ENCODE peak calls at places on chromosomes 16 and 17, in four cellular contexts. One of them, this sample, is unnamed.

GRCh38 chr16:10752843-10753523 is 9.3 kb downstream of the NUBP1 start:
- DNase-seq in H1: no peak
- DNase-seq in HepG2: no peak
- DNase-seq in GM12878: peak
- DNase-seq in this sample: no peak

GRCh38 chr16:65249768-65250167 is 127.9 kb upstream of the CDH11 start:
- DNase-seq in H1: no peak
- DNase-seq in HepG2: no peak
- DNase-seq in GM12878: no peak
- DNase-seq in this sample: no peak

GRCh38 chr17:17518951-17519350 is 22.8 kb upstream of the RASD1 start:
- DNase-seq in H1: no peak
- DNase-seq in HepG2: no peak
- DNase-seq in GM12878: no peak
- DNase-seq in this sample: no peak

GRCh38 chr17:17712268-17712924 is 31.1 kb downstream of the RAI1 start:
- DNase-seq in H1: no peak
- DNase-seq in HepG2: no peak
- DNase-seq in GM12878: peak
- DNase-seq in this sample: peak

GRCh38 chr17:70047619-70048018 is 27.4 kb upstream of the KCNJ16 start:
- DNase-seq in H1: no peak
- DNase-seq in HepG2: no peak
- DNase-seq in GM12878: no peak
- DNase-seq in this sample: no peak

GRCh38 chr17:72358465-72358864 is 237.6 kb downstream of the SOX9 start:
- DNase-seq in H1: no peak
- DNase-seq in HepG2: no peak
- DNase-seq in GM12878: no peak
- DNase-seq in this sample: no peak

GRCh38 chr17:18267927-18268711 is 7.7 kb downstream of the MIEF2 start:
- DNase-seq in H1: no peak
- DNase-seq in HepG2: no peak
- DNase-seq in GM12878: no peak
- DNase-seq in this sample: no peak

GRCh38 chr17:72122668-72123495 is 2.1 kb downstream of the SOX9 start:
- DNase-seq in H1: peak
- DNase-seq in HepG2: peak
- DNase-seq in GM12878: no peak
- DNase-seq in this sample: no peak

GRCh38 chr17:1197781-1198490 is 18.2 kb upstream of the ABR start:
- DNase-seq in H1: no peak
- DNase-seq in HepG2: no peak
- DNase-seq in GM12878: peak
- DNase-seq in this sample: peak

GRCh38 chr17:15293558-15293957 is 28.4 kb upstream of the PMP22 start:
- DNase-seq in H1: no peak
- DNase-seq in HepG2: no peak
- DNase-seq in GM12878: no peak
- DNase-seq in this sample: no peak

GRCh38 chr17:82296511-82297279 is 20.7 kb downstream of the CD7 start:
- DNase-seq in H1: no peak
- DNase-seq in HepG2: no peak
- DNase-seq in GM12878: no peak
- DNase-seq in this sample: no peak

GRCh38 chr16:84194018-84194417 is 3.1 kb downstream of the ADAD2 start:
- DNase-seq in H1: no peak
- DNase-seq in HepG2: no peak
- DNase-seq in GM12878: no peak
- DNase-seq in this sample: no peak

GRCh38 chr17:80754846-80755245 is 210.2 kb downstream of the RPTOR start:
- DNase-seq in H1: no peak
- DNase-seq in HepG2: no peak
- DNase-seq in GM12878: no peak
- DNase-seq in this sample: no peak

GRCh38 chr17:67381925-67382257 is 4.8 kb downstream of the PITPNC1 start:
- DNase-seq in H1: no peak
- DNase-seq in HepG2: no peak
- DNase-seq in GM12878: no peak
- DNase-seq in this sample: no peak

GRCh38 chr16:4703906-4704305 is 10.5 kb downstream of the NUDT16L1 start:
- DNase-seq in H1: no peak
- DNase-seq in HepG2: no peak
- DNase-seq in GM12878: no peak
- DNase-seq in this sample: no peak

GRCh38 chr16:83792391-83792790 is 15.4 kb upstream of the HSBP1 start:
- DNase-seq in H1: no peak
- DNase-seq in HepG2: no peak
- DNase-seq in GM12878: no peak
- DNase-seq in this sample: no peak

GRCh38 chr17:75250009-75250471 is 11.4 kb downstream of the GGA3 start:
- DNase-seq in H1: no peak
- DNase-seq in HepG2: no peak
- DNase-seq in GM12878: peak
- DNase-seq in this sample: peak

GRCh38 chr16:1175566-1176279 is 22.8 kb downstream of the CACNA1H start:
- DNase-seq in H1: no peak
- DNase-seq in HepG2: peak
- DNase-seq in GM12878: no peak
- DNase-seq in this sample: no peak

GRCh38 chr16:71350821-71351557 is 7.5 kb upstream of the CALB2 start:
- DNase-seq in H1: no peak
- DNase-seq in HepG2: no peak
- DNase-seq in GM12878: no peak
- DNase-seq in this sample: no peak

GRCh38 chr17:3814361-3814760 is 13.4 kb upstream of the ITGAE start:
- DNase-seq in H1: no peak
- DNase-seq in HepG2: no peak
- DNase-seq in GM12878: no peak
- DNase-seq in this sample: no peak

DNA sequence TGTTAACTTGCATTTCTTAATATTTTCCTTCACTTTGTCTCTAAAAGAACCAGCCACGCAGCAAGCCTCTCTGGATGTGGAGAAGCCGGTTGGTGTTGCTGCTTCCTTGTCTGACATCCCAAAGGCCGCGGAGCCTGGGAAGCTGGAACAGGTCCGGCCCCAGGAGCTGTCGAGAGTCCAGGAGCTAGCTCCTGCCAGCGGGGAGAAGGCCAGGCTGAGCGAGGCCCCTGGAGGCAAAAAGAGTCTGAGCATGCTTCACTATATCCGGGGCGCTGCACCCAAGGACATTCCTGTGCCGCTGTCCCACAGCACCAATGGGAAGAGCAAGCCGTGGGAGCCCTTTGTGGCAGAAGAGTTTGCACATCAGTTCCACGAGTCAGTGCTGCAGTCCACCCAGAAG is 22.8 kb downstream of the GINS2 start:
- DNase-seq in H1: no peak
- DNase-seq in HepG2: no peak
- DNase-seq in GM12878: no peak
- DNase-seq in this sample: no peak
- TF ChIP-seq TAF1 in H1: no peak
- TF ChIP-seq TAF1 in HepG2: no peak
- TF ChIP-seq TAF1 in GM12878: no peak
- TF ChIP-seq TAF1 in this sample: no peak

GRCh38 chr17:63790057-63790456 is 16.1 kb downstream of the DDX42 start:
- DNase-seq in H1: no peak
- DNase-seq in HepG2: no peak
- DNase-seq in GM12878: no peak
- DNase-seq in this sample: no peak
- TF ChIP-seq TAF1 in H1: no peak
- TF ChIP-seq TAF1 in HepG2: no peak
- TF ChIP-seq TAF1 in GM12878: no peak
- TF ChIP-seq TAF1 in this sample: no peak

DNA sequence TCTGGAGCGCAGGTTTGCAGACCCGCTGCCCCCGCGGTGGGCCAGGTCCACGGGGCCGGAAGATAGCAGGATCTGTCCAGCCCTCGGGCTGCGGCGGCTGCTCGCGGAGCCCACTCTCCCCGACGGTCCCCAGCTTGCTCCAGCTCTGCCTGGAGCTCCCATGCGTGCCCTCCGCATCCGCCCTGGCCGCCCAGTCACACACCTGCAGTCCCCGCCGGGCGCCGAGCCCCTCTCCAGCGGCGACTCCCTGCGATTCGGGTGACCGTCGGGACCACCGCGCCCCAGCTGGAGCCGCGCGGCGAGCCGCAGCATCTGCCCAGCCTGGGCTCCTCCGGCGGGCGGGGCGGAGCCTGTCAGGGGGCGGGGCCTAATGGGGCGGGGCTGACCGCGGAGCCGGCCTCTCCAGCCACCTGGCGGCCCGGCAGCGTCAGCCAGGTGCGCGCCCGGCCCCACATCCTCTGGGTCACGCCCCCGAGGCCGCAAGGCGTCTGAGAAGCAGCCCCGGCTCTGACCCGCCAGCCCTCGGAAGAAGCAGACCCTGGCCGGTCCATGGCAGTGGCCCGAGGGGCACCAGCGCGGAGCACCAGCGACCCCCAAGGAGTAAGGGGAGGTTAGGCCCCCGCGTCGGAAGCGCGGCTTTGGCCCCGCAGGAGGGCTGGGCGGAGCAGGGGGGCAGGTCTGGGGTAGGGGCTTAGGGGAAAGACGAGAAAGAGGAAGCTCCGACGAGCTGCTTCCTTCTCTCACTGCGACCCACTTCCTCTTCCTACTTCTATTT is at the start of gene PIK3R5:
- DNase-seq in H1: peak
- DNase-seq in HepG2: no peak
- DNase-seq in GM12878: no peak
- DNase-seq in this sample: peak
- TF ChIP-seq TAF1 in H1: peak
- TF ChIP-seq TAF1 in HepG2: no peak
- TF ChIP-seq TAF1 in GM12878: peak
- TF ChIP-seq TAF1 in this sample: peak

DNA sequence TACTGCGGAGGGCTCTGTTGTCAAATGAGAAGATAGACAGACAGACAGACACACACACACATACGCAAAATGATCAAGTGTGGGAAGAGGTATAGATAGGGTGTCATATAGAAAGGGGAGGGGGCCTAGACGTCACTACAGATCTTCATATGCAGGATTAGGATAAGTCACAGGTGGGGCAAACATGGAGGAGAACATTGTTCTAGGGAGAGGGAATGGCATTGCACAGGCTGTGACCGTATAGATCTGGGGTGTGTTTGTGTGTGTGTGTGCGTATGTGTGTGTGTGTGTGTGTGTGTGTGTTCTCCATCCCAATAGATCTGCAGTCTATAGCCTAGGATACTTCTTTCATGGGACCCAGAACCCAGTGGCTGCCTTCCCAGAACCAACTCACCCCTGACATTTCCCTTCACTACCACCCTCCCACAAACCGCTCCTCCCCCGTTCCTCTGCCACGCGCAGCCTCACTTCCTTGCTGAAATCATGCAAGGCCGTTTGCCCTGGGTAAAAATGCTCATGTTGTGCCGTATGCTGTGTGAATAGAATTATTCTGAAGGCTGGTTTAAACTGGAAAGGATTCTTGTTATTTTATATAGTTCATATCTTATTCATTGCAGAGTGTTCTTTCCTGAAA is 50.5 kb upstream of the CCL1 start:
- DNase-seq in H1: no peak
- DNase-seq in HepG2: no peak
- DNase-seq in GM12878: no peak
- DNase-seq in this sample: no peak
- TF ChIP-seq TAF1 in H1: no peak
- TF ChIP-seq TAF1 in HepG2: no peak
- TF ChIP-seq TAF1 in GM12878: no peak
- TF ChIP-seq TAF1 in this sample: no peak

DNA sequence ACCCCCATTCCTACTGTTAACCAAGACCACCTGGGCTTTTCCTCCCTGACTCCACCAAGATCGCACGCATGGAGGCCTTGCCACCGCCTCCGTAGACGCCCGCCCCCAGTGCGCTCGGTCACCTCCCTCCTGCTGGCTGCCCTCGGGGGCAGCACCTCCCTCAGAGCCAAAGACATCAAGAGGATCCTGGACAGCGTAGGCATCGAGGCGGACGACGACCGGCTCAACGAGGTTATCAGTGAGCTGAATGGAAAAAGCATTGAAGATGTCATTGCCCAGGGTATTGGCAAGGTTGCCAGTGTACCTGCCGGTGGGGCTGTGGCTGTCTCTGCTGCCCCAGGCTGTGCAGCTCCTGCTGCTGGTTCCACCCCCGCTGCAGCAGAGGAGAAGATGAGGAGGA is 1.2 kb downstream of the EFCAB3 start:
- DNase-seq in H1: no peak
- DNase-seq in HepG2: no peak
- DNase-seq in GM12878: no peak
- DNase-seq in this sample: no peak
- TF ChIP-seq TAF1 in H1: no peak
- TF ChIP-seq TAF1 in HepG2: no peak
- TF ChIP-seq TAF1 in GM12878: no peak
- TF ChIP-seq TAF1 in this sample: no peak

GRCh38 chr16:89693931-89694783 is 7.3 kb downstream of the SPATA2L start:
- DNase-seq in H1: no peak
- DNase-seq in HepG2: peak
- DNase-seq in GM12878: no peak
- DNase-seq in this sample: no peak
- TF ChIP-seq TAF1 in H1: no peak
- TF ChIP-seq TAF1 in HepG2: no peak
- TF ChIP-seq TAF1 in GM12878: no peak
- TF ChIP-seq TAF1 in this sample: no peak

GRCh38 chr17:32847977-32848376 is 28.9 kb downstream of the MYO1D start:
- DNase-seq in H1: no peak
- DNase-seq in HepG2: no peak
- DNase-seq in GM12878: no peak
- DNase-seq in this sample: no peak

GRCh38 chr17:32840241-32840640 is 36.7 kb downstream of the MYO1D start:
- DNase-seq in H1: no peak
- DNase-seq in HepG2: no peak
- DNase-seq in GM12878: no peak
- DNase-seq in this sample: no peak

GRCh38 chr17:32849879-32850278 is 27.0 kb downstream of the MYO1D start:
- DNase-seq in H1: no peak
- DNase-seq in HepG2: no peak
- DNase-seq in GM12878: no peak
- DNase-seq in this sample: no peak

GRCh38 chr17:32846143-32846542 is 30.8 kb downstream of the MYO1D start:
- DNase-seq in H1: no peak
- DNase-seq in HepG2: no peak
- DNase-seq in GM12878: no peak
- DNase-seq in this sample: no peak
- TF ChIP-seq TAF1 in H1: no peak
- TF ChIP-seq TAF1 in HepG2: no peak
- TF ChIP-seq TAF1 in GM12878: no peak
- TF ChIP-seq TAF1 in this sample: no peak

GRCh38 chr17:29566473-29567361 is at the start of gene ABHD15:
- DNase-seq in H1: peak
- DNase-seq in HepG2: peak
- DNase-seq in GM12878: no peak
- DNase-seq in this sample: peak
- TF ChIP-seq TAF1 in H1: no peak
- TF ChIP-seq TAF1 in HepG2: peak
- TF ChIP-seq TAF1 in GM12878: no peak
- TF ChIP-seq TAF1 in this sample: no peak

DNA sequence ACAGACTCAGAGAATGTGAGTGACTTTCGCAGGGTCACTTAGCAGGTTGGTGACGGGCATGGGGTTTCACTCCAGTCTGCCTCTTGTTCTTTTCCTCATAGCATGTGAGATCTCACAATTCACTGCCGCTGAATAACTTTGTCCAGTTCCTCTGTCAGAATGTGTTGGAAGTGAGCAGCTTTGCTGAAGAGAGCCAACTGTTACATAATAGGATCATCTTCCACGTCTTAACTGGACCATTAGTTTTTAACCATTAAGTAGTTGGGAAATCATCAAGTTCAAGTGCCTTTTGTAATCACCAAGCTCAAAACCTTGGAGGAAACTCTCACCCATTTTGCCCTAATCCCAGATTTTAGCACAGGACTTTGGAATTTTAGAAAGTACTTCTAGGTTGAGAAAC is 290.6 kb downstream of the WWOX start:
- DNase-seq in H1: no peak
- DNase-seq in HepG2: no peak
- DNase-seq in GM12878: no peak
- DNase-seq in this sample: no peak
- TF ChIP-seq TAF1 in H1: no peak
- TF ChIP-seq TAF1 in HepG2: no peak
- TF ChIP-seq TAF1 in GM12878: no peak
- TF ChIP-seq TAF1 in this sample: no peak

This sample was measured in GM12891.